ENCODE peak calls at places on chromosomes 11 and 22, in ten cellular contexts. M, I, H, Y, G, P, C, U, O and B are unnamed samples.

GRCh38 chr11:114163830-114164401 is 104.4 kb downstream of the ZBTB16 start:
- DNase-seq in M (no peak), I (no peak), H (no peak), Y (no peak), G (no peak), P (peak), C (no peak), U (no peak), O (no peak), B (no peak)

GRCh38 chr22:47290706-47291430 is 528.4 kb downstream of the TBC1D22A start:
- DNase-seq in M (peak), I (no peak), H (no peak), Y (peak), G (no peak), P (peak), C (no peak), U (no peak), O (no peak), B (no peak)

GRCh38 chr11:18064035-18064434 is 18.0 kb upstream of the TPH1 start:
- DNase-seq in M (peak), I (no peak), H (no peak), Y (no peak), G (no peak), P (no peak), C (no peak), U (no peak), O (no peak), B (no peak)

GRCh38 chr11:24422371-24422770 is 74.5 kb upstream of the LUZP2 start:
- DNase-seq in M (no peak), I (no peak), H (peak), Y (no peak), G (no peak), P (no peak), C (no peak), U (no peak), O (no peak), B (no peak)

GRCh38 chr11:102521121-102521520 is 9.4 kb downstream of the MMP7 start:
- DNase-seq in M (no peak), I (peak), H (no peak), Y (no peak), G (no peak), P (no peak), C (no peak), U (no peak), O (no peak), B (no peak)

GRCh38 chr11:57604289-57605010 is 7.0 kb downstream of the SERPING1 start:
- DNase-seq in M (no peak), I (no peak), H (no peak), Y (no peak), G (no peak), P (no peak), C (no peak), U (no peak), O (no peak), B (no peak)

GRCh38 chr22:22920910-22921550 is 33.4 kb downstream of the IGLL5 start:
- DNase-seq in M (no peak), I (no peak), H (no peak), Y (no peak), G (no peak), P (no peak), C (no peak), U (no peak), O (no peak), B (no peak)

GRCh38 chr11:124644426-124645280 is 22.0 kb downstream of the TBRG1 start:
- DNase-seq in M (peak), I (peak), H (peak), Y (peak), G (no peak), P (peak), C (peak), U (peak), O (peak), B (peak)

GRCh38 chr11:58900479-58901420 is 38.5 kb upstream of the GLYATL1 start:
- DNase-seq in M (peak), I (peak), H (peak), Y (no peak), G (no peak), P (peak), C (peak), U (peak), O (peak), B (peak)

GRCh38 chr11:67062526-67063373 is 6.1 kb downstream of the RHOD start:
- DNase-seq in M (no peak), I (no peak), H (no peak), Y (no peak), G (no peak), P (no peak), C (no peak), U (no peak), O (peak), B (no peak)

GRCh38 chr11:16891170-16891569 is 123.0 kb downstream of the PLEKHA7 start:
- DNase-seq in M (no peak), I (no peak), H (no peak), Y (no peak), G (no peak), P (no peak), C (no peak), U (peak), O (no peak), B (no peak)

GRCh38 chr22:44497218-44497903 is 672 bp downstream of the RTL6 start:
- DNase-seq in M (peak), I (no peak), H (no peak), Y (no peak), G (no peak), P (peak), C (no peak), U (peak), O (peak), B (no peak)

GRCh38 chr11:46414899-46415298 is 23.3 kb upstream of the CHRM4 start:
- DNase-seq in M (no peak), I (no peak), H (no peak), Y (no peak), G (no peak), P (no peak), C (no peak), U (no peak), O (no peak), B (no peak)

GRCh38 chr22:23755711-23756110 is 1.5 kb upstream of the VPREB3 start:
- DNase-seq in M (no peak), I (no peak), H (no peak), Y (no peak), G (no peak), P (no peak), C (no peak), U (no peak), O (no peak), B (no peak)

GRCh38 chr11:19868281-19868821 is 155.7 kb downstream of the NAV2 start:
- DNase-seq in M (no peak), I (no peak), H (no peak), Y (peak), G (no peak), P (peak), C (no peak), U (peak), O (peak), B (peak)

GRCh38 chr22:46667245-46667623 is 47.0 kb downstream of the GRAMD4 start:
- DNase-seq in M (no peak), I (no peak), H (no peak), Y (no peak), G (no peak), P (no peak), C (no peak), U (no peak), O (no peak), B (no peak)

GRCh38 chr11:111324277-111324720 is 26.0 kb downstream of the POU2AF3 start:
- DNase-seq in M (no peak), I (no peak), H (no peak), Y (no peak), G (no peak), P (no peak), C (no peak), U (peak), O (no peak), B (peak)

GRCh38 chr11:14114269-14114668 is 151.7 kb downstream of the SPON1 start:
- DNase-seq in M (no peak), I (no peak), H (peak), Y (no peak), G (no peak), P (no peak), C (no peak), U (no peak), O (no peak), B (no peak)

GRCh38 chr11:17734986-17735822 is 623 bp downstream of the KCNC1 start:
- DNase-seq in M (peak), I (peak), H (no peak), Y (no peak), G (no peak), P (peak), C (peak), U (peak), O (peak), B (peak)

GRCh38 chr22:24843048-24843447 is 37.0 kb downstream of the SGSM1 start:
- DNase-seq in M (no peak), I (no peak), H (no peak), Y (no peak), G (no peak), P (no peak), C (no peak), U (no peak), O (no peak), B (no peak)

GRCh38 chr22:39316440-39317083 is 2.9 kb downstream of the RPL3 start:
- DNase-seq in M (peak), I (peak), H (peak), Y (no peak), G (no peak), P (peak), C (peak), U (peak), O (peak), B (peak)

GRCh38 chr11:3162410-3163240 is 2.5 kb downstream of the OSBPL5 start:
- DNase-seq in M (peak), I (no peak), H (no peak), Y (no peak), G (no peak), P (peak), C (peak), U (no peak), O (no peak), B (no peak)

GRCh38 chr11:93741882-93742226 is 382 bp downstream of the C11orf54 start:
- DNase-seq in M (peak), I (no peak), H (no peak), Y (no peak), G (no peak), P (no peak), C (no peak), U (peak), O (peak), B (no peak)

GRCh38 chr11:46278387-46279173 is 1.1 kb downstream of the CREB3L1 start:
- DNase-seq in M (peak), I (peak), H (no peak), Y (no peak), G (no peak), P (no peak), C (peak), U (peak), O (no peak), B (no peak)

GRCh38 chr11:2262301-2263011 is 7.9 kb downstream of the ASCL2 start:
- DNase-seq in M (no peak), I (no peak), H (no peak), Y (no peak), G (no peak), P (peak), C (no peak), U (no peak), O (no peak), B (no peak)

GRCh38 chr22:32733196-32733595 is 68.3 kb upstream of the TIMP3 start:
- DNase-seq in M (no peak), I (no peak), H (no peak), Y (no peak), G (no peak), P (no peak), C (no peak), U (no peak), O (no peak), B (no peak)

GRCh38 chr11:71502871-71503435 is 24.1 kb upstream of the KRTAP5-7 start:
- DNase-seq in M (no peak), I (no peak), H (no peak), Y (no peak), G (no peak), P (no peak), C (no peak), U (no peak), O (no peak), B (no peak)

GRCh38 chr11:71500601-71501021 is 26.5 kb upstream of the KRTAP5-7 start:
- DNase-seq in M (no peak), I (no peak), H (no peak), Y (no peak), G (no peak), P (no peak), C (no peak), U (no peak), O (peak), B (no peak)

GRCh38 chr11:71499546-71499945 is 27.5 kb upstream of the KRTAP5-7 start:
- DNase-seq in M (no peak), I (no peak), H (no peak), Y (no peak), G (no peak), P (peak), C (no peak), U (no peak), O (no peak), B (no peak)

GRCh38 chr11:71501071-71501985 is 25.7 kb upstream of the KRTAP5-7 start:
- DNase-seq in M (no peak), I (no peak), H (no peak), Y (no peak), G (no peak), P (no peak), C (no peak), U (no peak), O (no peak), B (no peak)

DNA sequence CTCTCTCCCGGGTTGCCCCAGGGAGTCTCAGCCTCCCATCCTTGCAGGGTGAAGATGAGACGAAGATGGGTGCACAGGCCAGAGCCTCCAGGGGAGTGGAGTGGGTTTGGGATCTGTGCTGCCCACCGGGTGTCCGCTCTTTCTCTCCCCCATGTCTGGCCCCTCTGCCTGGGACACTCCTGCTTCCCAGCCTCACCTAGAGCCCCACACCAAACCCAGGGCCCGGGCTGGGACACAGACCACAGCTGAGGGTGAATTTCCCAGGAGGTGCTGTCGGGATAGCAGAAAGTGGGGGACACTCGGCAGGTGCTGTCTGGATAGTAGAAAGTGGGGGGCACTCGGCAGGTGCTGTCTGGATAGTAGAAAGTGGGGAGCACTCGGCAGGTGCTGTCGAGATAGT is 25.0 kb upstream of the KRTAP5-7 start:
- DNase-seq in M (no peak), I (no peak), H (no peak), Y (no peak), G (no peak), P (no peak), C (no peak), U (no peak), O (no peak), B (no peak)
- TF ChIP-seq CTCF in M (no peak), I (no peak), H (no peak), Y (no peak), G (no peak), P (no peak), C (no peak), U (no peak), O (no peak), B (no peak)

GRCh38 chr11:96530473-96530872 is 140.7 kb downstream of the JRKL start:
- DNase-seq in M (no peak), I (peak), H (no peak), Y (no peak), G (no peak), P (no peak), C (no peak), U (no peak), O (no peak), B (no peak)

GRCh38 chr11:96520939-96521338 is 131.1 kb downstream of the JRKL start:
- DNase-seq in M (no peak), I (no peak), H (no peak), Y (no peak), G (no peak), P (no peak), C (no peak), U (no peak), O (no peak), B (no peak)

DNA sequence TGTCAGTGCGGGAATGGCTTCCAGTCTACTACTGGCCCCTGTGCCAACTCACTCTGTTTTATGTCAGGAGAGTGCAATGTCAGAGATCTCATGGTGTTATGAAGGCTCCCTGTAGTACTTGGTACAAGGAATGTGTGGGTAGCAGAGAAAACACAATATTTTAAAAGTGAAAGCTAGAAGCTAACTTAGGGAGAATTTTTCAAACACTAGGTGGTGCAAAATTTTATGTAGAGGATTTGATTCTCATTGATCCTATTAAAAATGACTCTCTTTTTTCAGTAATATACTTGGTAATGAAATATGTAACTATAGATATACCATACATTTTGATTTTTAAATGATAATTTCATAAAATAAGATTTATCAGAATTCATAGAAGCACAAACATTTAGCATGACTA is 134.7 kb downstream of the JRKL start:
- DNase-seq in M (no peak), I (no peak), H (peak), Y (no peak), G (no peak), P (no peak), C (no peak), U (no peak), O (no peak), B (no peak)
- TF ChIP-seq CTCF in M (no peak), I (no peak), H (peak), Y (no peak), G (no peak), P (peak), C (peak), U (peak), O (no peak), B (no peak)

GRCh38 chr11:65120831-65121230 is 1.1 kb downstream of the FAU start:
- DNase-seq in M (no peak), I (no peak), H (no peak), Y (no peak), G (no peak), P (no peak), C (no peak), U (no peak), O (no peak), B (no peak)

GRCh38 chr11:65116370-65117205 is 913 bp downstream of the ZNHIT2 start:
- DNase-seq in M (no peak), I (peak), H (no peak), Y (no peak), G (no peak), P (no peak), C (peak), U (peak), O (peak), B (no peak)

GRCh38 chr11:65119670-65119995 is 2.1 kb upstream of the ZNHIT2 start:
- DNase-seq in M (no peak), I (no peak), H (no peak), Y (no peak), G (no peak), P (no peak), C (no peak), U (no peak), O (no peak), B (no peak)

GRCh38 chr11:65117206-65118096 is at the start of gene ZNHIT2:
- DNase-seq in M (peak), I (peak), H (peak), Y (peak), G (peak), P (peak), C (peak), U (peak), O (peak), B (peak)

GRCh38 chr11:65118097-65118837 is 766 bp upstream of the ZNHIT2 start:
- DNase-seq in M (no peak), I (no peak), H (no peak), Y (no peak), G (no peak), P (no peak), C (no peak), U (no peak), O (no peak), B (no peak)
- TF ChIP-seq CTCF in M (no peak), I (no peak), H (no peak), Y (peak), G (no peak), P (no peak), C (no peak), U (no peak), O (peak), B (no peak)

GRCh38 chr11:70117567-70118194 is 39.6 kb downstream of the ANO1 start:
- DNase-seq in M (no peak), I (no peak), H (no peak), Y (no peak), G (no peak), P (no peak), C (no peak), U (no peak), O (no peak), B (no peak)
- TF ChIP-seq CTCF in M (no peak), I (no peak), H (no peak), Y (no peak), G (no peak), P (no peak), C (no peak), U (no peak), O (no peak), B (no peak)

GRCh38 chr11:73114835-73115220 is 27.3 kb downstream of the FCHSD2 start:
- DNase-seq in M (no peak), I (no peak), H (no peak), Y (no peak), G (no peak), P (no peak), C (no peak), U (no peak), O (no peak), B (no peak)
- TF ChIP-seq CTCF in M (no peak), I (no peak), H (no peak), Y (no peak), G (no peak), P (no peak), C (no peak), U (no peak), O (no peak), B (no peak)

DNA sequence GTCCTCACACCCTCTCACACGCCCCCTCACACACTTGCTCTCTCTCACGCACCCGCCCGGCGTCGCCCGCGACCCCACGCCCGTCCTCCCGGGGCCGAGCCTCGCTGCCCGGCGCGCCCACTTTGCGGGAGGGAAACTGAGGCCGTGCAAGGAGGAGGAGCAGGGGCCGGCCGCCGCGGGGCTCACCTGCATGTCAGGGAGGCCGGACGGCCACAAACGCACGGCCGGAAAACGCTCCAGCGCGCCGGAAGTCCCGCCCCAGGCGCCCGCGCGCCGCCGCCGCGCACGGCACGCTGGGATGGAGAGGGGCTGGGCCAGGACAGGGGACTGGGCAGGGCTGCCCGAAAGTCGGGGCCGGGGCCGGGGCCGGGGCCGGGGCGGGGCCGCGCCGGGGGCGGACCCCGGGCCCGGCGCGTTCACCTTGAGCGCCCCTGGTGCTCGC is at the start of gene CHID1:
- DNase-seq in M (peak), I (peak), H (no peak), Y (peak), G (no peak), P (peak), C (peak), U (peak), O (peak), B (peak)
- TF ChIP-seq CTCF in M (no peak), I (no peak), H (no peak), Y (no peak), G (no peak), P (no peak), C (no peak), U (no peak), O (no peak), B (no peak)

GRCh38 chr11:119473901-119474681 is 51.1 kb upstream of the THY1 start:
- DNase-seq in M (no peak), I (no peak), H (no peak), Y (no peak), G (no peak), P (no peak), C (no peak), U (no peak), O (no peak), B (no peak)
- TF ChIP-seq CTCF in M (no peak), I (no peak), H (no peak), Y (no peak), G (no peak), P (no peak), C (no peak), U (no peak), O (no peak), B (no peak)